ENCODE peak calls at places on chromosomes 6 and 20, in five cellular contexts. L, S, P, O and I are unnamed samples.

GRCh38 chr20:21511485-21511849 is 2.4 kb downstream of the NKX2-2 start:
- DNase-seq in L (no peak), S (no peak), O (no peak), P (no peak), I (no peak)

GRCh38 chr6:154868143-154868594 is 126.9 kb upstream of the TIAM2 start:
- DNase-seq in O (no peak), L (peak), S (no peak), P (peak), I (no peak)

GRCh38 chr6:5135783-5136376 is 50.7 kb downstream of the PPP1R3G start:
- DNase-seq in P (no peak), L (peak), S (peak), O (no peak), I (no peak)

GRCh38 chr20:18773566-18773965 is 40.0 kb upstream of the SCP2D1 start:
- DNase-seq in O (no peak), S (no peak), P (no peak), L (no peak), I (no peak)

GRCh38 chr6:110528051-110528929 is 51.9 kb upstream of the SLC22A16 start:
- DNase-seq in P (peak), O (peak), S (peak), L (peak), I (no peak)

GRCh38 chr20:6588296-6588695 is 179.2 kb upstream of the BMP2 start:
- DNase-seq in L (peak), P (no peak), O (peak), S (no peak), I (no peak)

GRCh38 chr20:47740225-47741184 is 44.8 kb downstream of the SULF2 start:
- DNase-seq in P (no peak), O (no peak), S (no peak), L (peak), I (peak)

GRCh38 chr20:45318948-45319347 is 10.8 kb upstream of the MATN4 start:
- DNase-seq in P (no peak), S (no peak), O (no peak), L (no peak), I (no peak)

GRCh38 chr20:6663751-6664388 is 103.6 kb upstream of the BMP2 start:
- DNase-seq in O (no peak), L (peak), S (no peak), P (no peak), I (no peak)

GRCh38 chr6:113050010-113050893 is 703.1 kb downstream of the RFPL4B start:
- DNase-seq in O (no peak), L (peak), S (no peak), P (no peak), I (no peak)

GRCh38 chr6:121437861-121438651 is 2.6 kb downstream of the GJA1 start:
- DNase-seq in P (no peak), O (peak), L (peak), S (no peak), I (peak)

GRCh38 chr20:61436674-61437279 is 184.7 kb downstream of the CDH4 start:
- DNase-seq in O (no peak), S (no peak), L (peak), P (no peak), I (no peak)

GRCh38 chr6:14706378-14706929 is 539.4 kb upstream of the JARID2 start:
- DNase-seq in L (peak), S (peak), P (no peak), O (peak), I (peak)

GRCh38 chr20:64001607-64002011 is 20.7 kb downstream of the PRPF6 start:
- DNase-seq in L (no peak), P (no peak), S (no peak), O (no peak), I (no peak)

GRCh38 chr6:2021713-2022125 is 223.7 kb downstream of the GMDS start:
- DNase-seq in S (no peak), P (no peak), L (peak), O (peak), I (peak)

GRCh38 chr20:435558-435957 is 26.8 kb downstream of the TBC1D20 start:
- DNase-seq in S (no peak), L (no peak), P (no peak), O (no peak), I (no peak)

GRCh38 chr20:46965477-46965876 is 70.8 kb downstream of the EYA2 start:
- DNase-seq in P (no peak), O (no peak), S (no peak), L (no peak), I (no peak)

GRCh38 chr6:79810878-79811277 is 136.5 kb downstream of the ELOVL4 start:
- DNase-seq in P (no peak), L (no peak), S (no peak), O (no peak), I (no peak)